ENCODE peak calls at places on chromosomes 5 and 9, in eight cellular contexts. One of them, this sample, is unnamed.

GRCh38 chr5:67249590-67249895 is 52.9 kb upstream of the CD180 start:
- DNase-seq in DMS 273 treated with DMSO at 0.1 percent for 48 hours: peak; percentile 33
- DNase-seq in IMR-90: no peak
- DNase-seq in cardiac fibroblast: peak; percentile 35
- DNase-seq in T1000: no peak
- DNase-seq in CD4-positive, CD25-positive, alpha-beta regulatory T cell: no peak
- DNase-seq in HT1080: no peak
- DNase-seq in stromal cell of bone marrow: no peak
- DNase-seq in this sample: no peak

GRCh38 chr9:114434878-114435311 is 47.1 kb upstream of the AKNA start:
- DNase-seq in DMS 273 treated with DMSO at 0.1 percent for 48 hours: no peak
- DNase-seq in IMR-90: peak; percentile 37
- DNase-seq in cardiac fibroblast: peak; percentile 62
- DNase-seq in T1000: no peak
- DNase-seq in CD4-positive, CD25-positive, alpha-beta regulatory T cell: no peak
- DNase-seq in HT1080: peak; percentile 44
- DNase-seq in stromal cell of bone marrow: peak; percentile 12
- DNase-seq in this sample: no peak

GRCh38 chr5:159313197-159313596 is 17.1 kb downstream of the IL12B start:
- DNase-seq in DMS 273 treated with DMSO at 0.1 percent for 48 hours: no peak
- DNase-seq in IMR-90: no peak
- DNase-seq in cardiac fibroblast: no peak
- DNase-seq in T1000: no peak
- DNase-seq in CD4-positive, CD25-positive, alpha-beta regulatory T cell: no peak
- DNase-seq in HT1080: no peak
- DNase-seq in stromal cell of bone marrow: no peak
- DNase-seq in this sample: no peak

GRCh38 chr9:133167769-133168168 is 4.1 kb upstream of the GBGT1 start:
- DNase-seq in DMS 273 treated with DMSO at 0.1 percent for 48 hours: no peak
- DNase-seq in IMR-90: no peak
- DNase-seq in cardiac fibroblast: no peak
- DNase-seq in T1000: no peak
- DNase-seq in CD4-positive, CD25-positive, alpha-beta regulatory T cell: no peak
- DNase-seq in HT1080: no peak
- DNase-seq in stromal cell of bone marrow: no peak
- DNase-seq in this sample: no peak

GRCh38 chr5:149113669-149114068 is 27.6 kb upstream of the ABLIM3 start:
- DNase-seq in DMS 273 treated with DMSO at 0.1 percent for 48 hours: no peak
- DNase-seq in IMR-90: peak; percentile 84
- DNase-seq in cardiac fibroblast: peak; percentile 44
- DNase-seq in T1000: no peak
- DNase-seq in CD4-positive, CD25-positive, alpha-beta regulatory T cell: no peak
- DNase-seq in HT1080: peak; percentile 51
- DNase-seq in stromal cell of bone marrow: peak; percentile 13
- DNase-seq in this sample: no peak

GRCh38 chr9:118422513-118422912 is 718.3 kb downstream of the TLR4 start:
- DNase-seq in DMS 273 treated with DMSO at 0.1 percent for 48 hours: no peak
- DNase-seq in IMR-90: no peak
- DNase-seq in cardiac fibroblast: no peak
- DNase-seq in T1000: no peak
- DNase-seq in CD4-positive, CD25-positive, alpha-beta regulatory T cell: no peak
- DNase-seq in HT1080: no peak
- DNase-seq in stromal cell of bone marrow: no peak
- DNase-seq in this sample: no peak

GRCh38 chr5:25028994-25029393 is 384.2 kb upstream of the CDH10 start:
- DNase-seq in DMS 273 treated with DMSO at 0.1 percent for 48 hours: no peak
- DNase-seq in IMR-90: no peak
- DNase-seq in cardiac fibroblast: no peak
- DNase-seq in T1000: no peak
- DNase-seq in CD4-positive, CD25-positive, alpha-beta regulatory T cell: no peak
- DNase-seq in HT1080: no peak
- DNase-seq in stromal cell of bone marrow: no peak
- DNase-seq in this sample: no peak

GRCh38 chr9:89623925-89624420 is 19.2 kb downstream of the GADD45G start:
- DNase-seq in DMS 273 treated with DMSO at 0.1 percent for 48 hours: no peak
- DNase-seq in IMR-90: no peak
- DNase-seq in cardiac fibroblast: no peak
- DNase-seq in T1000: no peak
- DNase-seq in CD4-positive, CD25-positive, alpha-beta regulatory T cell: no peak
- DNase-seq in HT1080: no peak
- DNase-seq in stromal cell of bone marrow: no peak
- DNase-seq in this sample: no peak

GRCh38 chr9:127004946-127005769 is 90.6 kb downstream of the RALGPS1 start:
- DNase-seq in DMS 273 treated with DMSO at 0.1 percent for 48 hours: no peak
- DNase-seq in IMR-90: peak; percentile 51
- DNase-seq in cardiac fibroblast: peak; percentile 56
- DNase-seq in T1000: no peak
- DNase-seq in CD4-positive, CD25-positive, alpha-beta regulatory T cell: peak; percentile 41
- DNase-seq in HT1080: peak; percentile 49
- DNase-seq in stromal cell of bone marrow: peak; percentile 54
- DNase-seq in this sample: no peak

GRCh38 chr9:114177423-114178064 is 22.2 kb downstream of the COL27A1 start:
- DNase-seq in DMS 273 treated with DMSO at 0.1 percent for 48 hours: no peak
- DNase-seq in IMR-90: peak; percentile 76
- DNase-seq in cardiac fibroblast: peak; percentile 56
- DNase-seq in T1000: peak; percentile 24
- DNase-seq in CD4-positive, CD25-positive, alpha-beta regulatory T cell: no peak
- DNase-seq in HT1080: peak; percentile 83
- DNase-seq in stromal cell of bone marrow: no peak
- DNase-seq in this sample: no peak

GRCh38 chr5:58002318-58002717 is 457.6 kb downstream of the PLK2 start:
- DNase-seq in DMS 273 treated with DMSO at 0.1 percent for 48 hours: no peak
- DNase-seq in IMR-90: peak; percentile 39
- DNase-seq in cardiac fibroblast: peak; percentile 16
- DNase-seq in T1000: no peak
- DNase-seq in CD4-positive, CD25-positive, alpha-beta regulatory T cell: no peak
- DNase-seq in HT1080: peak; percentile 82
- DNase-seq in stromal cell of bone marrow: no peak
- DNase-seq in this sample: no peak

GRCh38 chr5:133118741-133119140 is 66.9 kb downstream of the HSPA4 start:
- DNase-seq in DMS 273 treated with DMSO at 0.1 percent for 48 hours: no peak
- DNase-seq in IMR-90: no peak
- DNase-seq in cardiac fibroblast: no peak
- DNase-seq in T1000: no peak
- DNase-seq in CD4-positive, CD25-positive, alpha-beta regulatory T cell: no peak
- DNase-seq in HT1080: no peak
- DNase-seq in stromal cell of bone marrow: no peak
- DNase-seq in this sample: no peak

GRCh38 chr5:120942551-120942950 is 478.5 kb downstream of the PRR16 start:
- DNase-seq in DMS 273 treated with DMSO at 0.1 percent for 48 hours: no peak
- DNase-seq in IMR-90: peak; percentile 18
- DNase-seq in cardiac fibroblast: no peak
- DNase-seq in T1000: no peak
- DNase-seq in CD4-positive, CD25-positive, alpha-beta regulatory T cell: no peak
- DNase-seq in HT1080: no peak
- DNase-seq in stromal cell of bone marrow: no peak
- DNase-seq in this sample: no peak

GRCh38 chr9:127225747-127226646 is 38.6 kb upstream of the GARNL3 start:
- DNase-seq in DMS 273 treated with DMSO at 0.1 percent for 48 hours: no peak
- DNase-seq in IMR-90: peak; percentile 17
- DNase-seq in cardiac fibroblast: peak; percentile 11
- DNase-seq in T1000: no peak
- DNase-seq in CD4-positive, CD25-positive, alpha-beta regulatory T cell: no peak
- DNase-seq in HT1080: no peak
- DNase-seq in stromal cell of bone marrow: no peak
- DNase-seq in this sample: no peak

GRCh38 chr5:139658928-139659667 is 10.9 kb downstream of the CXXC5 start:
- DNase-seq in DMS 273 treated with DMSO at 0.1 percent for 48 hours: peak; percentile 69
- DNase-seq in IMR-90: peak; percentile 77
- DNase-seq in cardiac fibroblast: peak; percentile 78
- DNase-seq in T1000: peak; percentile 68
- DNase-seq in CD4-positive, CD25-positive, alpha-beta regulatory T cell: no peak
- DNase-seq in HT1080: peak; percentile 88
- DNase-seq in stromal cell of bone marrow: peak; percentile 51
- DNase-seq in this sample: peak; percentile 97

GRCh38 chr5:62538017-62538942 is 40.3 kb upstream of the LRRC70 start:
- DNase-seq in DMS 273 treated with DMSO at 0.1 percent for 48 hours: no peak
- DNase-seq in IMR-90: peak; percentile 94
- DNase-seq in cardiac fibroblast: peak; percentile 91
- DNase-seq in T1000: no peak
- DNase-seq in CD4-positive, CD25-positive, alpha-beta regulatory T cell: no peak
- DNase-seq in HT1080: peak; percentile 73
- DNase-seq in stromal cell of bone marrow: peak; percentile 28
- DNase-seq in this sample: no peak

GRCh38 chr5:5198815-5199214 is 58.7 kb downstream of the ADAMTS16 start:
- DNase-seq in DMS 273 treated with DMSO at 0.1 percent for 48 hours: no peak
- DNase-seq in IMR-90: no peak
- DNase-seq in cardiac fibroblast: no peak
- DNase-seq in T1000: no peak
- DNase-seq in CD4-positive, CD25-positive, alpha-beta regulatory T cell: no peak
- DNase-seq in HT1080: no peak
- DNase-seq in stromal cell of bone marrow: no peak
- DNase-seq in this sample: no peak

This sample was measured in SJSA1.